ENCODE peak calls at places on chromosomes 11 and 22, in eight cellular contexts. One of them, this sample, is unnamed.

GRCh38 chr11:29334781-29335140 is 682.1 kb downstream of the KCNA4 start:
- DNase-seq in NCI-H187 treated with DMSO at 0.1 percent for 48 hours: no peak
- DNase-seq in M059J: no peak
- DNase-seq in neuronal stem cell: no peak
- DNase-seq in H1: no peak
- DNase-seq in lung microvascular endothelial cell: no peak
- DNase-seq in MCF 10A: no peak
- DNase-seq in activated naive CD4-positive, alpha-beta T cell: no peak
- DNase-seq in this sample: no peak

GRCh38 chr11:80320226-80320625 is 879.4 kb upstream of the TENM4 start:
- DNase-seq in lung microvascular endothelial cell: no peak
- DNase-seq in MCF 10A: no peak
- DNase-seq in NCI-H187 treated with DMSO at 0.1 percent for 48 hours: no peak
- DNase-seq in H1: no peak
- DNase-seq in M059J: no peak
- DNase-seq in activated naive CD4-positive, alpha-beta T cell: no peak
- DNase-seq in neuronal stem cell: no peak
- DNase-seq in this sample: no peak

GRCh38 chr22:49300951-49301397 is 526.7 kb downstream of the BRD1 start:
- DNase-seq in M059J: no peak
- DNase-seq in H1: no peak
- DNase-seq in lung microvascular endothelial cell: no peak
- DNase-seq in MCF 10A: no peak
- DNase-seq in neuronal stem cell: no peak
- DNase-seq in activated naive CD4-positive, alpha-beta T cell: no peak
- DNase-seq in NCI-H187 treated with DMSO at 0.1 percent for 48 hours: no peak
- DNase-seq in this sample: no peak

GRCh38 chr22:44202261-44202789 is 21.6 kb downstream of the PARVG start:
- DNase-seq in NCI-H187 treated with DMSO at 0.1 percent for 48 hours: no peak
- DNase-seq in M059J: peak; percentile 51
- DNase-seq in neuronal stem cell: no peak
- DNase-seq in activated naive CD4-positive, alpha-beta T cell: no peak
- DNase-seq in MCF 10A: no peak
- DNase-seq in lung microvascular endothelial cell: no peak
- DNase-seq in H1: no peak
- DNase-seq in this sample: no peak

GRCh38 chr11:46446343-46446751 is 54.8 kb upstream of the CHRM4 start:
- DNase-seq in neuronal stem cell: no peak
- DNase-seq in NCI-H187 treated with DMSO at 0.1 percent for 48 hours: no peak
- DNase-seq in MCF 10A: peak; percentile 5
- DNase-seq in M059J: no peak
- DNase-seq in H1: no peak
- DNase-seq in lung microvascular endothelial cell: no peak
- DNase-seq in activated naive CD4-positive, alpha-beta T cell: no peak
- DNase-seq in this sample: no peak

GRCh38 chr11:1049911-1050580 is 13.5 kb upstream of the MUC6 start:
- DNase-seq in neuronal stem cell: no peak
- DNase-seq in lung microvascular endothelial cell: no peak
- DNase-seq in M059J: no peak
- DNase-seq in activated naive CD4-positive, alpha-beta T cell: no peak
- DNase-seq in NCI-H187 treated with DMSO at 0.1 percent for 48 hours: no peak
- DNase-seq in H1: no peak
- DNase-seq in MCF 10A: no peak
- DNase-seq in this sample: no peak

GRCh38 chr22:50440544-50441249 is 34.1 kb downstream of the SBF1 start:
- DNase-seq in activated naive CD4-positive, alpha-beta T cell: no peak
- DNase-seq in MCF 10A: no peak
- DNase-seq in neuronal stem cell: no peak
- DNase-seq in H1: no peak
- DNase-seq in M059J: no peak
- DNase-seq in lung microvascular endothelial cell: no peak
- DNase-seq in NCI-H187 treated with DMSO at 0.1 percent for 48 hours: no peak
- DNase-seq in this sample: no peak

GRCh38 chr22:24408630-24409029 is 18.8 kb upstream of the ADORA2A start:
- DNase-seq in activated naive CD4-positive, alpha-beta T cell: no peak
- DNase-seq in NCI-H187 treated with DMSO at 0.1 percent for 48 hours: no peak
- DNase-seq in H1: no peak
- DNase-seq in lung microvascular endothelial cell: peak; percentile 41
- DNase-seq in M059J: no peak
- DNase-seq in neuronal stem cell: no peak
- DNase-seq in MCF 10A: no peak
- DNase-seq in this sample: no peak

GRCh38 chr11:95996621-95997020 is 72.7 kb upstream of the MTMR2 start:
- DNase-seq in MCF 10A: no peak
- DNase-seq in NCI-H187 treated with DMSO at 0.1 percent for 48 hours: no peak
- DNase-seq in M059J: no peak
- DNase-seq in H1: no peak
- DNase-seq in activated naive CD4-positive, alpha-beta T cell: no peak
- DNase-seq in neuronal stem cell: no peak
- DNase-seq in lung microvascular endothelial cell: no peak
- DNase-seq in this sample: no peak

GRCh38 chr22:47967841-47968240 is 1205.4 kb downstream of the TBC1D22A start:
- DNase-seq in lung microvascular endothelial cell: no peak
- DNase-seq in activated naive CD4-positive, alpha-beta T cell: no peak
- DNase-seq in H1: no peak
- DNase-seq in M059J: no peak
- DNase-seq in neuronal stem cell: no peak
- DNase-seq in MCF 10A: no peak
- DNase-seq in NCI-H187 treated with DMSO at 0.1 percent for 48 hours: no peak
- DNase-seq in this sample: no peak

GRCh38 chr11:7844521-7844920 is 47.8 kb upstream of the OR5P2 start:
- DNase-seq in MCF 10A: no peak
- DNase-seq in neuronal stem cell: no peak
- DNase-seq in NCI-H187 treated with DMSO at 0.1 percent for 48 hours: no peak
- DNase-seq in M059J: no peak
- DNase-seq in H1: no peak
- DNase-seq in lung microvascular endothelial cell: no peak
- DNase-seq in activated naive CD4-positive, alpha-beta T cell: no peak
- DNase-seq in this sample: no peak

GRCh38 chr11:64048042-64048854 is 12.5 kb downstream of the FLRT1 start:
- DNase-seq in neuronal stem cell: no peak
- DNase-seq in lung microvascular endothelial cell: no peak
- DNase-seq in NCI-H187 treated with DMSO at 0.1 percent for 48 hours: no peak
- DNase-seq in MCF 10A: no peak
- DNase-seq in M059J: no peak
- DNase-seq in H1: no peak
- DNase-seq in activated naive CD4-positive, alpha-beta T cell: no peak
- DNase-seq in this sample: no peak

GRCh38 chr11:68934321-68934645 is 30.6 kb downstream of the IGHMBP2 start:
- DNase-seq in lung microvascular endothelial cell: no peak
- DNase-seq in MCF 10A: no peak
- DNase-seq in neuronal stem cell: no peak
- DNase-seq in H1: no peak
- DNase-seq in M059J: no peak
- DNase-seq in NCI-H187 treated with DMSO at 0.1 percent for 48 hours: no peak
- DNase-seq in activated naive CD4-positive, alpha-beta T cell: no peak
- DNase-seq in this sample: no peak

GRCh38 chr22:42933783-42934144 is 76.7 kb upstream of the ARFGAP3 start:
- DNase-seq in NCI-H187 treated with DMSO at 0.1 percent for 48 hours: no peak
- DNase-seq in lung microvascular endothelial cell: peak; percentile 88
- DNase-seq in MCF 10A: peak; percentile 78
- DNase-seq in M059J: peak; percentile 94
- DNase-seq in activated naive CD4-positive, alpha-beta T cell: no peak
- DNase-seq in H1: no peak
- DNase-seq in neuronal stem cell: no peak
- DNase-seq in this sample: no peak

GRCh38 chr11:65150513-65151271 is 16.4 kb upstream of the SYVN1 start:
- DNase-seq in H1: no peak
- DNase-seq in NCI-H187 treated with DMSO at 0.1 percent for 48 hours: no peak
- DNase-seq in lung microvascular endothelial cell: no peak
- DNase-seq in activated naive CD4-positive, alpha-beta T cell: no peak
- DNase-seq in neuronal stem cell: no peak
- DNase-seq in MCF 10A: peak; percentile 96
- DNase-seq in M059J: peak; percentile 98
- DNase-seq in this sample: peak; percentile 4

GRCh38 chr11:94968334-94968958 is 4.9 kb downstream of the CWC15 start:
- DNase-seq in MCF 10A: peak; percentile 34
- DNase-seq in M059J: peak; percentile 45
- DNase-seq in neuronal stem cell: no peak
- DNase-seq in lung microvascular endothelial cell: peak; percentile 57
- DNase-seq in NCI-H187 treated with DMSO at 0.1 percent for 48 hours: no peak
- DNase-seq in activated naive CD4-positive, alpha-beta T cell: no peak
- DNase-seq in H1: no peak
- DNase-seq in this sample: no peak

GRCh38 chr11:100980156-100980555 is 149.5 kb downstream of the PGR start:
- DNase-seq in M059J: peak; percentile 21
- DNase-seq in H1: no peak
- DNase-seq in activated naive CD4-positive, alpha-beta T cell: no peak
- DNase-seq in MCF 10A: peak; percentile 30
- DNase-seq in NCI-H187 treated with DMSO at 0.1 percent for 48 hours: no peak
- DNase-seq in lung microvascular endothelial cell: peak; percentile 36
- DNase-seq in neuronal stem cell: no peak
- DNase-seq in this sample: no peak